ENCODE peak calls at places on chromosomes 12 and 14, in five cellular contexts. A is neuronal stem cell, O is thoracic aorta, X is A549, Z is adrenal gland. S is an unnamed sample.

GRCh38 chr12:124919646-124920352 is 5.3 kb upstream of the UBC start:
- DNase-seq in X (peak; percentile 67), Z (no peak), A (no peak), O (no peak), S (no peak)

GRCh38 chr14:91116913-91117588 is 3.2 kb downstream of the DGLUCY start:
- DNase-seq in A (no peak), O (no peak), X (no peak), Z (no peak), S (no peak)

GRCh38 chr12:93015970-93016751 is 87.1 kb upstream of the EEA1 start:
- DNase-seq in O (no peak), X (no peak), Z (no peak), A (no peak), S (no peak)

GRCh38 chr12:83471341-83471740 is 784.6 kb downstream of the TMTC2 start:
- DNase-seq in A (no peak), O (no peak), X (no peak), Z (no peak), S (no peak)

GRCh38 chr12:81644503-81644902 is 114.6 kb downstream of the PPFIA2 start:
- DNase-seq in Z (no peak), X (peak; percentile 42), O (no peak), A (peak; percentile 9), S (no peak)

GRCh38 chr14:92506230-92506629 is 7.4 kb upstream of the RIN3 start:
- DNase-seq in Z (no peak), X (no peak), O (no peak), A (no peak), S (no peak)

GRCh38 chr12:29769162-29769820 is 14.5 kb downstream of the TMTC1 start:
- DNase-seq in A (no peak), O (no peak), Z (no peak), X (no peak), S (no peak)

GRCh38 chr12:82565982-82566381 is 120.7 kb upstream of the TMTC2 start:
- DNase-seq in Z (no peak), O (no peak), A (no peak), X (no peak), S (no peak)

GRCh38 chr14:104280902-104281767 is 142.7 kb downstream of the KIF26A start:
- DNase-seq in X (no peak), Z (peak; percentile 11), O (no peak), A (no peak), S (no peak)

GRCh38 chr12:6273931-6274687 is 36.4 kb upstream of the PLEKHG6 start:
- DNase-seq in X (no peak), A (no peak), O (no peak), Z (no peak), S (no peak)
- H3K4me3 ChIP-seq in X (no peak overlapping the region), A (no peak overlapping the region), O (no peak overlapping the region), Z (no peak overlapping the region), S (no peak overlapping the region)

GRCh38 chr12:39044754-39045153 is 139.4 kb upstream of the CPNE8 start:
- DNase-seq in A (no peak), O (no peak), Z (no peak), X (no peak), S (no peak)
- H3K27ac ChIP-seq in A (no peak overlapping the region), O (no peak overlapping the region), Z (no peak overlapping the region), X (no peak overlapping the region), S (no peak overlapping the region)

DNA sequence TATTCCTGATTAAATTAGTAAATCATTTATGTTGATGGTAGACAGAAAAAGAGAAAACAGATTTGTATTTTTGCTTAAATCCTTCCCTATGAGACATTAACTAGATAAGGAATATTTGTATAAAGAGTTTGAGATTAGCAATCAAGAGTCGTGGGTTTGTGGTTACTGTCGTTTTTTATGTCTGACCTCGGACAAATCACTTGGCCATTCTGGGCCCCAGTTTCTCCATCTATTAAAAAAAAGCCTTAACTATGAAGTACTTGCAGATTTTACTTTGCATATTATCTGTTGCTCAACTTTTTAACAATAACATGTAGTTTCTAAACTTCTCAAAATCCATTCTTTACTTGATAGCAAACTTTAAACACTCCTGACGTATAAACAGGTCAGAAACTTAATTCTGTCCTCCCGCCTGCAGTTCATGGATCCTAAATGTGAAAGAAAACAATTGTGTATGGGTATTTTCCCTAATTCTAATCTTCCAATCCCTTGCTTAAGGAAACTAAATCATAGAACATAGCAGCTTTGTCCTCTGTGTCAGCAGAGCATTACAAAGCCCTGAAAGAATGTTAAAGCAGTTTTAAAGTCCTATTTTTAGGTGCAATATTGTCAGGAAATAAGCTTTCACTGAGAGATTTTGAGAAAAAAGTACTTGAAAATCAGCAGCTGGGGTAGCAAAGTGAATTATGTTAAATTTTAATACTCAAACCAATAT is 118.2 kb downstream of the GPR135 start:
- DNase-seq in A (no peak), X (no peak), O (no peak), Z (no peak), S (no peak)
- H3K4me3 ChIP-seq in A (no peak overlapping the region), X (no peak overlapping the region), O (peak overlapping the region; percentile 16), Z (no peak overlapping the region), S (no peak overlapping the region)

DNA sequence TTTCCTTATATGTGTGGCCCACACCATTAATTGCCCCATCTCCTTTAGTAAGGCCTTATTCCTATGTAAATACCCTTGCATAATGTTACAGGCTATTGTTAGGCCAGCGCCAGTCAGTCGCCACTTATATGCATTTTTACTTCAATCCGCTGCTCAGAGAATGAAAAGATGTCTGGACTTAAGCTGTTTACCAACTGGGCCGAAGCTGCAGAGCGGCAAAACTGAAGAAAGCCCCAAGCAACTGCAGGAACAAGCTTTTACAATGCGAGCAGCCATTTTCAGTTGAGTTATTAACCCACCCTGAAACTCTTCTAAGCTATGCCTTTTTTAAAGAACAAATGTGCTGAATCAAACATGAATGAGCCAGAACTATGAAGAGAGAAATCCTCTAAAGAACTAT is 92.1 kb upstream of the OTX2 start:
- DNase-seq in A (no peak), X (no peak), Z (no peak), O (no peak), S (no peak)
- H3K27ac ChIP-seq in A (no peak overlapping the region), X (no peak overlapping the region), Z (no peak overlapping the region), O (no peak overlapping the region), S (no peak overlapping the region)

DNA sequence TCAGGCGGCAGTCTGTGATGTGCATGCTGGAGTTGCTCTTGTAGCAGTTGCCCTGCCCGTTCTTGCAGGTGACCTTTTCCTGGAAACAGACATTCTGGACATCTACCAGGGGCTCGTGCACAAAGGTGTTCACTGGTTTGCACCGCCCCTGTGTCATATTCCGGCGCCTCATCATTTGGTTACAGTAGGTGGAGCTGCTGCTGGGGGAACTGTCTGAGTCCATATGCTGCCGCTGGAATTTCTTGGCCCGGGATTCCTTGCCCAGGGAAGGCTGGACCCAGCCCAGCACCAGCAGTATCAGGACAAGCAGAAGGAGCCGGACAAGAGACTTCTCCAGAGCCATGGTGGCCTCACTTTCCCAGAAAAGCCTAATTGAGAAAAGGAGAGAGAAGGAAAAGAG is 918 bp downstream of the RNASE1 start:
- DNase-seq in X (no peak), O (no peak), Z (no peak), A (no peak), S (no peak)
- H3K4me3 ChIP-seq in X (no peak overlapping the region), O (peak overlapping the region; percentile 62), Z (peak overlapping the region; percentile 52), A (no peak overlapping the region), S (no peak overlapping the region)

DNA sequence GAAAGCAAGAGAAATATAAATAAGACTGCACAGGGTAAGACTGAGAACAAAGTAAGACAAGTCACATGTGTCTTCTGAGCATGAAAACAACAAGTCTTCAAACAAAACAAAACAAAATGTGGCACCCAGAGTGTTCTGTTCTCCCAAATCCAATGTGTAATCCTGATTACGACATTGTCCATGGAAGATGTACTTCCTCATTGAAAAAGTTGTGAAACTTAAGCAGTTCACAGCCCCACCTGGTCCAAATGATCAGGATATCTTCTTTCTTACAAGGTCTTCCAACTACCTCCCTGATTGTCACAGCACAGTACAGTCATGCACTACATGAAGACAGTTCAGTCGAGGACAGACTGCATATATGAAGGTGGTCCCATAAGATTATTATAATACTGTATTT is 23.3 kb upstream of the NEK9 start:
- DNase-seq in A (no peak), Z (no peak), X (peak; percentile 24), O (no peak), S (no peak)
- H3K27ac ChIP-seq in A (no peak overlapping the region), Z (no peak overlapping the region), X (no peak overlapping the region), O (no peak overlapping the region), S (no peak overlapping the region)